ENCODE peak calls at places on chromosomes 5 and 9, in nine cellular contexts. One of them, this sample, is unnamed.

GRCh38 chr5:139251281-139251687 is 42.3 kb upstream of the MATR3 start:
- DNase-seq in neural progenitor cell: no peak
- DNase-seq in A673: no peak
- DNase-seq in psoas muscle: no peak
- DNase-seq in AG09319: no peak
- DNase-seq in lower lobe of right lung: no peak
- DNase-seq in astrocyte: no peak
- DNase-seq in WTC11: no peak
- DNase-seq in hepatocyte: no peak
- DNase-seq in this sample: no peak

GRCh38 chr9:16191691-16192402 is 639.0 kb downstream of the CCDC171 start:
- DNase-seq in neural progenitor cell: peak
- DNase-seq in A673: peak
- DNase-seq in psoas muscle: peak
- DNase-seq in AG09319: peak
- DNase-seq in lower lobe of right lung: peak
- DNase-seq in astrocyte: peak
- DNase-seq in WTC11: peak
- DNase-seq in hepatocyte: peak
- DNase-seq in this sample: peak

GRCh38 chr5:8685704-8686103 is 816.8 kb downstream of the MTRR start:
- DNase-seq in neural progenitor cell: peak
- DNase-seq in A673: no peak
- DNase-seq in psoas muscle: no peak
- DNase-seq in AG09319: no peak
- DNase-seq in lower lobe of right lung: no peak
- DNase-seq in astrocyte: no peak
- DNase-seq in WTC11: peak
- DNase-seq in hepatocyte: peak
- DNase-seq in this sample: no peak

GRCh38 chr9:89771205-89771604 is 166.4 kb downstream of the GADD45G start:
- DNase-seq in neural progenitor cell: no peak
- DNase-seq in A673: no peak
- DNase-seq in psoas muscle: no peak
- DNase-seq in AG09319: no peak
- DNase-seq in lower lobe of right lung: no peak
- DNase-seq in astrocyte: no peak
- DNase-seq in WTC11: no peak
- DNase-seq in hepatocyte: no peak
- DNase-seq in this sample: no peak

GRCh38 chr9:132538071-132538470 is 44.3 kb upstream of the BARHL1 start:
- DNase-seq in neural progenitor cell: no peak
- DNase-seq in A673: no peak
- DNase-seq in psoas muscle: no peak
- DNase-seq in AG09319: no peak
- DNase-seq in lower lobe of right lung: no peak
- DNase-seq in astrocyte: no peak
- DNase-seq in WTC11: no peak
- DNase-seq in hepatocyte: no peak
- DNase-seq in this sample: no peak

GRCh38 chr5:90305022-90305720 is 104.4 kb downstream of the CETN3 start:
- DNase-seq in neural progenitor cell: no peak
- DNase-seq in A673: no peak
- DNase-seq in psoas muscle: no peak
- DNase-seq in AG09319: no peak
- DNase-seq in lower lobe of right lung: no peak
- DNase-seq in astrocyte: no peak
- DNase-seq in WTC11: no peak
- DNase-seq in hepatocyte: no peak
- DNase-seq in this sample: no peak

GRCh38 chr9:35424356-35425352 is 65.3 kb upstream of the RUSC2 start:
- DNase-seq in neural progenitor cell: peak
- DNase-seq in A673: peak
- DNase-seq in psoas muscle: no peak
- DNase-seq in AG09319: no peak
- DNase-seq in lower lobe of right lung: no peak
- DNase-seq in astrocyte: no peak
- DNase-seq in WTC11: no peak
- DNase-seq in hepatocyte: no peak
- DNase-seq in this sample: no peak

GRCh38 chr9:86126998-86127972 is 27.9 kb upstream of the GOLM1 start:
- DNase-seq in neural progenitor cell: peak
- DNase-seq in A673: peak
- DNase-seq in psoas muscle: peak
- DNase-seq in AG09319: peak
- DNase-seq in lower lobe of right lung: peak
- DNase-seq in astrocyte: peak
- DNase-seq in WTC11: peak
- DNase-seq in hepatocyte: peak
- DNase-seq in this sample: peak

GRCh38 chr5:5335708-5336211 is 86.7 kb upstream of the ICE1 start:
- DNase-seq in neural progenitor cell: peak
- DNase-seq in A673: peak
- DNase-seq in psoas muscle: no peak
- DNase-seq in AG09319: no peak
- DNase-seq in lower lobe of right lung: no peak
- DNase-seq in astrocyte: peak
- DNase-seq in WTC11: no peak
- DNase-seq in hepatocyte: peak
- DNase-seq in this sample: peak

GRCh38 chr9:134314950-134315715 is 11.1 kb upstream of the RXRA start:
- DNase-seq in neural progenitor cell: peak
- DNase-seq in A673: peak
- DNase-seq in psoas muscle: peak
- DNase-seq in AG09319: no peak
- DNase-seq in lower lobe of right lung: peak
- DNase-seq in astrocyte: no peak
- DNase-seq in WTC11: no peak
- DNase-seq in hepatocyte: no peak
- DNase-seq in this sample: no peak

DNA sequence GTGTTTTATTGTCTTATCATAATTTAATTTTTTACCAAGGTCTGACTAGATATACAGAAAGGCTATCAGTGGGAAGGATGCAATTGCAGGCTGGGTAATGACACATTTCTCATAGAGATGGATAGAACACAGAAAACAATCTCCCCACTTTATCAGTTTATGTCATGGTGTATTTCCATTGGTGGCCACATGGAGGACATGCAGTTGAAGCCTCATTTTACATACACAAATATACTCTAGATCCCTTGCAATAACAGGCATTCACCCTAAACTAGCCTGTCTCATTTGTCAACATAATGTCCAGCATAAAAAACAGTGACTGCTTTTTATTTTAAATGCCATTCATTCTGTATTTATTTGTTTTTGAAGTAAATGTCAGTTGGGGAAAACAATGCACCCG is 526.3 kb downstream of the GABRG2 start:
- DNase-seq in neural progenitor cell: no peak
- DNase-seq in A673: peak
- DNase-seq in psoas muscle: no peak
- DNase-seq in AG09319: no peak
- DNase-seq in lower lobe of right lung: no peak
- DNase-seq in astrocyte: no peak
- DNase-seq in WTC11: no peak
- DNase-seq in hepatocyte: no peak
- DNase-seq in this sample: no peak
- TF ChIP-seq CTCF in neural progenitor cell: peak
- TF ChIP-seq CTCF in A673: peak
- TF ChIP-seq CTCF in psoas muscle: no peak
- TF ChIP-seq CTCF in AG09319: no peak
- TF ChIP-seq CTCF in lower lobe of right lung: peak
- TF ChIP-seq CTCF in astrocyte: peak
- TF ChIP-seq CTCF in WTC11: peak
- TF ChIP-seq CTCF in hepatocyte: peak
- TF ChIP-seq CTCF in this sample: no peak

DNA sequence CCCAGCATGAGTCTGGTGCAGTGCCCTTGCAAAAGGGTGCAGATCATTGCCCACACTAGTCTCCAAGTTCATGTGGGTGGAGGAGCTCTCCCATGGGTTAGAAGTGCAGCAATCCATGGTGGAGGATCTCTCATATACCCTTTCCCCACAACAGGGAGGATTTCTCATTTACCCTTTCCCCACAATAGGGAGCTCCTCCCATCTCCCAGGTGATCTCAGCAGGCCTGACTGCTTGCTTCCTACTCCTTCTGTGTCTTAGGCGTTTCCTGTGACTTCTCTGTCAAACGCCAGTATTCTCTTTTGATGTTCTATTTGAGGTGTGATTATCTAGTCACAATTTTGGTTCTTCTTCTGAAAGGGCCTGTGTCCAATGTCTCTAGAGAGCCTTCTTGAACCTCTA is 133.8 kb upstream of the RFX3 start:
- DNase-seq in neural progenitor cell: no peak
- DNase-seq in A673: no peak
- DNase-seq in psoas muscle: no peak
- DNase-seq in AG09319: no peak
- DNase-seq in lower lobe of right lung: no peak
- DNase-seq in astrocyte: no peak
- DNase-seq in WTC11: no peak
- DNase-seq in hepatocyte: no peak
- DNase-seq in this sample: no peak
- TF ChIP-seq CTCF in neural progenitor cell: no peak
- TF ChIP-seq CTCF in A673: no peak
- TF ChIP-seq CTCF in psoas muscle: no peak
- TF ChIP-seq CTCF in AG09319: no peak
- TF ChIP-seq CTCF in lower lobe of right lung: no peak
- TF ChIP-seq CTCF in astrocyte: no peak
- TF ChIP-seq CTCF in WTC11: no peak
- TF ChIP-seq CTCF in hepatocyte: no peak
- TF ChIP-seq CTCF in this sample: no peak

GRCh38 chr5:125510651-125511050 is 764.2 kb upstream of the ZNF608 start:
- DNase-seq in neural progenitor cell: no peak
- DNase-seq in A673: no peak
- DNase-seq in psoas muscle: no peak
- DNase-seq in AG09319: no peak
- DNase-seq in lower lobe of right lung: no peak
- DNase-seq in astrocyte: no peak
- DNase-seq in WTC11: no peak
- DNase-seq in hepatocyte: no peak
- DNase-seq in this sample: no peak
- TF ChIP-seq CTCF in neural progenitor cell: no peak
- TF ChIP-seq CTCF in A673: no peak
- TF ChIP-seq CTCF in psoas muscle: no peak
- TF ChIP-seq CTCF in AG09319: no peak
- TF ChIP-seq CTCF in lower lobe of right lung: no peak
- TF ChIP-seq CTCF in astrocyte: no peak
- TF ChIP-seq CTCF in WTC11: no peak
- TF ChIP-seq CTCF in hepatocyte: no peak
- TF ChIP-seq CTCF in this sample: no peak

GRCh38 chr5:16741007-16741406 is 124.2 kb upstream of the RETREG1 start:
- DNase-seq in neural progenitor cell: peak
- DNase-seq in A673: no peak
- DNase-seq in psoas muscle: no peak
- DNase-seq in AG09319: no peak
- DNase-seq in lower lobe of right lung: no peak
- DNase-seq in astrocyte: peak
- DNase-seq in WTC11: no peak
- DNase-seq in hepatocyte: no peak
- DNase-seq in this sample: no peak
- TF ChIP-seq CTCF in neural progenitor cell: peak
- TF ChIP-seq CTCF in A673: peak
- TF ChIP-seq CTCF in psoas muscle: no peak
- TF ChIP-seq CTCF in AG09319: no peak
- TF ChIP-seq CTCF in lower lobe of right lung: no peak
- TF ChIP-seq CTCF in astrocyte: no peak
- TF ChIP-seq CTCF in WTC11: no peak
- TF ChIP-seq CTCF in hepatocyte: peak
- TF ChIP-seq CTCF in this sample: peak

GRCh38 chr5:168288349-168289245 is 2.8 kb upstream of the WWC1 start:
- DNase-seq in neural progenitor cell: peak
- DNase-seq in A673: no peak
- DNase-seq in psoas muscle: no peak
- DNase-seq in AG09319: no peak
- DNase-seq in lower lobe of right lung: no peak
- DNase-seq in astrocyte: no peak
- DNase-seq in WTC11: no peak
- DNase-seq in hepatocyte: peak
- DNase-seq in this sample: no peak

GRCh38 chr5:168291961-168292782 is 727 bp downstream of the WWC1 start:
- DNase-seq in neural progenitor cell: peak
- DNase-seq in A673: no peak
- DNase-seq in psoas muscle: no peak
- DNase-seq in AG09319: no peak
- DNase-seq in lower lobe of right lung: no peak
- DNase-seq in astrocyte: no peak
- DNase-seq in WTC11: peak
- DNase-seq in hepatocyte: peak
- DNase-seq in this sample: no peak

GRCh38 chr5:168290902-168291280 is 554 bp upstream of the WWC1 start:
- DNase-seq in neural progenitor cell: no peak
- DNase-seq in A673: no peak
- DNase-seq in psoas muscle: no peak
- DNase-seq in AG09319: no peak
- DNase-seq in lower lobe of right lung: no peak
- DNase-seq in astrocyte: no peak
- DNase-seq in WTC11: no peak
- DNase-seq in hepatocyte: no peak
- DNase-seq in this sample: no peak

GRCh38 chr5:168292783-168293696 is 1.6 kb downstream of the WWC1 start:
- DNase-seq in neural progenitor cell: no peak
- DNase-seq in A673: no peak
- DNase-seq in psoas muscle: no peak
- DNase-seq in AG09319: no peak
- DNase-seq in lower lobe of right lung: no peak
- DNase-seq in astrocyte: no peak
- DNase-seq in WTC11: peak
- DNase-seq in hepatocyte: no peak
- DNase-seq in this sample: no peak

GRCh38 chr5:168291281-168291960 is at the start of gene WWC1:
- DNase-seq in neural progenitor cell: peak
- DNase-seq in A673: peak
- DNase-seq in psoas muscle: peak
- DNase-seq in AG09319: no peak
- DNase-seq in lower lobe of right lung: peak
- DNase-seq in astrocyte: no peak
- DNase-seq in WTC11: peak
- DNase-seq in hepatocyte: peak
- DNase-seq in this sample: peak
- TF ChIP-seq CTCF in neural progenitor cell: peak
- TF ChIP-seq CTCF in A673: peak
- TF ChIP-seq CTCF in psoas muscle: no peak
- TF ChIP-seq CTCF in AG09319: peak
- TF ChIP-seq CTCF in lower lobe of right lung: peak
- TF ChIP-seq CTCF in astrocyte: no peak
- TF ChIP-seq CTCF in WTC11: no peak
- TF ChIP-seq CTCF in hepatocyte: peak
- TF ChIP-seq CTCF in this sample: no peak